ENCODE peak calls at places on chromosome 2, in seven cellular contexts. O, Z, D, T, P, E and M are unnamed samples.

GRCh38 chr2:43519711-43520221 is 76.1 kb downstream of the THADA start:
- DNase-seq in O (peak; percentile 81), T (no peak), E (peak; percentile 73), P (no peak), Z (no peak), D (peak; percentile 95), M (no peak)

GRCh38 chr2:101999122-101999789 is 7.5 kb downstream of the IL1R2 start:
- DNase-seq in T (no peak), Z (no peak), P (no peak), E (no peak), D (peak; percentile 53), O (no peak), M (no peak)

GRCh38 chr2:128605421-128605820 is 286.8 kb upstream of the HS6ST1 start:
- DNase-seq in D (no peak), T (no peak), O (no peak), E (no peak), P (no peak), Z (no peak), M (no peak)

GRCh38 chr2:953975-954686 is 3.5 kb downstream of the SNTG2 start:
- DNase-seq in Z (no peak), P (no peak), D (peak; percentile 23), T (no peak), E (peak; percentile 63), O (peak; percentile 61), M (no peak)

GRCh38 chr2:8841962-8842361 is 4.5 kb upstream of the KIDINS220 start:
- DNase-seq in O (no peak), Z (no peak), P (no peak), D (no peak), T (no peak), E (no peak), M (no peak)

GRCh38 chr2:188786368-188786781 is 187.8 kb upstream of the COL3A1 start:
- DNase-seq in P (no peak), E (peak; percentile 58), Z (no peak), D (peak; percentile 93), O (peak; percentile 66), T (no peak), M (no peak)

GRCh38 chr2:206831442-206831995 is 66.1 kb downstream of the FASTKD2 start:
- DNase-seq in O (no peak), T (no peak), P (no peak), E (no peak), D (no peak), Z (no peak), M (no peak)

GRCh38 chr2:238080518-238080917 is 19.6 kb upstream of the ESPNL start:
- DNase-seq in O (no peak), D (no peak), E (no peak), P (no peak), T (no peak), Z (no peak), M (no peak)

GRCh38 chr2:200484934-200485333 is 24.9 kb downstream of the KCTD18 start:
- DNase-seq in P (no peak), O (no peak), Z (no peak), T (no peak), D (peak; percentile 42), E (no peak), M (no peak)